ENCODE peak calls at places on chromosomes 2 and 18, in six cellular contexts. N is A673; S is kidney epithelial cell; R is CD4-positive, CD25-positive, alpha-beta regulatory T cell; L is coronary artery; O is lower leg skin. Q is an unnamed sample.

GRCh38 chr2:195899226-195899625 is 169.4 kb downstream of the DNAH7 start:
- DNase-seq in N (no peak), S (no peak), R (no peak), L (no peak), O (no peak), Q (no peak)

GRCh38 chr2:120218181-120218580 is 5.0 kb downstream of the TMEM185B start:
- DNase-seq in N (no peak), S (no peak), R (no peak), L (no peak), O (peak), Q (no peak)

GRCh38 chr18:23779696-23780303 is 90.5 kb downstream of the LAMA3 start:
- DNase-seq in N (no peak), S (peak), R (no peak), L (no peak), O (no peak), Q (no peak)

GRCh38 chr2:108297436-108298141 is 8.9 kb downstream of the SULT1C2 start:
- DNase-seq in N (no peak), S (peak), R (no peak), L (no peak), O (no peak), Q (no peak)

GRCh38 chr2:37871453-37872191 is 53.5 kb upstream of the RMDN2 start:
- DNase-seq in N (no peak), S (peak), R (no peak), L (no peak), O (no peak), Q (no peak)

GRCh38 chr2:31108887-31109286 is 29.4 kb downstream of the GALNT14 start:
- DNase-seq in N (no peak), S (no peak), R (no peak), L (no peak), O (no peak), Q (no peak)

GRCh38 chr2:150705767-150706166 is 218.3 kb upstream of the RND3 start:
- DNase-seq in N (no peak), S (no peak), R (no peak), L (no peak), O (no peak), Q (no peak)

GRCh38 chr2:214507032-214507431 is 96.2 kb downstream of the VWC2L start:
- DNase-seq in N (no peak), S (no peak), R (no peak), L (no peak), O (no peak), Q (no peak)

GRCh38 chr2:58419983-58420382 is 178.9 kb upstream of the FANCL start:
- DNase-seq in N (no peak), S (no peak), R (no peak), L (no peak), O (no peak), Q (no peak)

GRCh38 chr2:202147775-202148174 is 74.7 kb downstream of the KIAA2012 start:
- DNase-seq in N (no peak), S (no peak), R (no peak), L (no peak), O (no peak), Q (no peak)

GRCh38 chr2:53987336-53987921 is 16.6 kb upstream of the PSME4 start:
- DNase-seq in N (no peak), S (no peak), R (no peak), L (no peak), O (no peak), Q (no peak)

GRCh38 chr2:226669905-226670304 is 129.7 kb downstream of the IRS1 start:
- DNase-seq in N (no peak), S (no peak), R (no peak), L (no peak), O (no peak), Q (no peak)

GRCh38 chr2:151668737-151669136 is 65.5 kb downstream of the NEB start:
- DNase-seq in N (peak), S (no peak), R (no peak), L (no peak), O (no peak), Q (no peak)

GRCh38 chr2:8544786-8545631 is 136.8 kb upstream of the ID2 start:
- DNase-seq in N (peak), S (peak), R (peak), L (peak), O (peak), Q (no peak)

GRCh38 chr2:195633573-195633870 is 23.5 kb upstream of the SLC39A10 start:
- DNase-seq in N (no peak), S (no peak), R (no peak), L (no peak), O (peak), Q (no peak)

GRCh38 chr2:31013311-31013710 is 124.9 kb downstream of the GALNT14 start:
- DNase-seq in N (no peak), S (no peak), R (no peak), L (no peak), O (no peak), Q (no peak)

DNA sequence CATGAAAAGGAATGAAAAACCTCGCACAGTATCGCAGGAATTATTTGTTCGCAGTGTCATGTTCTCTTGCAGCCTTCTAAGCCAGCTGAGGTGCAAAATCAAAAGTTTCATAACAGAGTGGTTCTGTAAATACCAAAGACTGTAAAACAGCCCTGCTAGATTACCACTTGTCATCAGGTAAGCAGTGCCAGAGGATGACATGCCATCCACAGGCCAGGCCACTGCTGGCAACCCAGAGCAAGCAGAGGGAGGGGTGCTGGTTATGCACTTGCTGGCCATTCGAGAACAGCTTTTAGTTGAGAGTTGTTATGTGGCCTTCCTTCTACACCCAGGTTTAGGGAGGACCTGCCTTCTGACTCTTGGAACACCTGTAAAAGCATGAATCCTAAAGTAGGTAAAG is 114.3 kb upstream of the MGAT5 start:
- DNase-seq in N (no peak), S (no peak), R (no peak), L (no peak), O (no peak), Q (no peak)
- H3K4me3 ChIP-seq in N (no peak), S (no peak), R (no peak), L (no peak), O (no peak), Q (no peak)

GRCh38 chr2:216633616-216634316 is 546 bp downstream of the IGFBP2 start:
- DNase-seq in N (peak), S (no peak), R (no peak), L (no peak), O (no peak), Q (no peak)

GRCh38 chr2:216635701-216636541 is 2.7 kb downstream of the IGFBP2 start:
- DNase-seq in N (peak), S (no peak), R (no peak), L (peak), O (no peak), Q (no peak)

GRCh38 chr2:216634317-216635148 is 1.3 kb downstream of the IGFBP2 start:
- DNase-seq in N (peak), S (no peak), R (no peak), L (no peak), O (no peak), Q (no peak)

GRCh38 chr2:216636570-216637450 is 3.6 kb downstream of the IGFBP2 start:
- DNase-seq in N (peak), S (peak), R (no peak), L (no peak), O (no peak), Q (no peak)

GRCh38 chr2:216635171-216635570 is 2.0 kb downstream of the IGFBP2 start:
- DNase-seq in N (peak), S (no peak), R (no peak), L (no peak), O (no peak), Q (no peak)
- H3K4me3 ChIP-seq in N (peak), S (peak), R (no peak), L (peak), O (no peak), Q (peak)

DNA sequence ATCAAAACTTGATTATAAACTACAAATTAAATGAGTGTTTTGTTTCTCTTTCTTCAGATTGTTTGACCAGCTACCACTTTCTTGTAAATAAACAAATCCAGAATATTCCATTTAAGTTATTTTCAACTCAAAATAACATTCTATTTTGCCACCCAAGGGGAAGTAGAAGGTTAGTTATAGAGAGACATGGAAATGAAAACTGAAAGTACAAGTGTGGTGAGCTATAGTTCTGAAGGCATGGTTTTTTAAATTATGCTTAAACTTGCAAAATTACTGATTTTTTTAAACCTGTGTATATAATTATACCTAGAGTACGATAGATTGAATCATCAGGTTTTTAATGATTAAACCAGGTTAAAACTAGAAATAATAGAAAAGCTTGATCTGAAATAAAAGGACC is 327.5 kb upstream of the PKDCC start:
- DNase-seq in N (no peak), S (no peak), R (no peak), L (no peak), O (no peak), Q (no peak)
- H3K4me3 ChIP-seq in N (no peak), S (no peak), R (peak), L (peak), O (no peak), Q (no peak)

GRCh38 chr2:10813085-10813748 is 632 bp upstream of the PDIA6 start:
- DNase-seq in N (no peak), S (no peak), R (no peak), L (no peak), O (no peak), Q (no peak)

GRCh38 chr2:10814142-10814541 is 1.6 kb upstream of the PDIA6 start:
- DNase-seq in N (no peak), S (no peak), R (no peak), L (no peak), O (peak), Q (no peak)

GRCh38 chr2:10812362-10813084 is at the start of gene PDIA6:
- DNase-seq in N (peak), S (peak), R (peak), L (peak), O (peak), Q (no peak)

GRCh38 chr2:10811552-10811951 is 1.0 kb downstream of the PDIA6 start:
- DNase-seq in N (peak), S (no peak), R (no peak), L (no peak), O (no peak), Q (no peak)

DNA sequence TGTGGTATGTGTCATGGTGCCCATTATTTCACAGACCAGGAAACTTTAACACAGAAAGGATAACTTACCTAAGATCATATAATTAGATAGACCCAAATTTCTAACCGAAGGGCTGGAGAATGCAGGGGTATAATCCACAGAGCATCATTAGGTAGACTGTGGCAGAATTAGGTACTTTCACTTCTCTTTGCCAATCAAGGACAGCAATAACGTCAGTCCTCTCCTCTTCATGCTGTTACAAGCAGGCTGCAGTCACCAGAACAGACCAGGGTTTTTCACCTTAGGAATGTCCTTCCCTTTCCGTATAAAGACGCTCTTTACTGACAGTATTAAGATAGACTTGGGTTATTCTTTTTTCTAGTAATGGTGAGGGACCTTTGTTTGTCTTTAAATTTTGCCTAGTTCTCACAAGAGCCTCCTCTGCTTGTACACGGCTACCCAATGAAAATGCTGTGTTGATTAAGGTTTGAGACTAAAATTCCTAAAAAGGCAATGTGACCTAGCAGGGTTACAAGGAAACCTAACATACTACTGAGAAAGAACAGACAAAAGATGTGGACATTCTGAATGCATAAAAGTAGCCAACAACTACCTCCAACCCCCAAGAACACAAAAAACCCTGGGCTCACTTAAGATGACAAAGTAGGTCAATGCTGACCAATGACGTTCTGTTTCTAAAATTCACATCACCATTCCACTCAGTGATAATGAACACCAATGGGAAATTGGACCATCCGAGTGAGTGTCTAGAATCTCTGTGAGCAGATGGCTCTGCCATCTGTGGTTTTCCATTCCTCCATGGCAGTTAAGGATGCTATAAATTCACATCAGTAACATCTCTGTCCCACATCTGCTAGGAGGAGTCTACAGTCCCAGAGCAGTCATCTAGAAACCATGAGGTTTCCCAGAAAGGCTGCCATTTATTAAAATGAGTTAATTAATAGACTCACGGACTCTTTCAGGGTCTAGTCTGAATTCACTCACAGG is 2.1 kb downstream of the PDIA6 start:
- DNase-seq in N (no peak), S (no peak), R (no peak), L (no peak), O (no peak), Q (no peak)
- H3K4me3 ChIP-seq in N (peak), S (peak), R (peak), L (peak), O (no peak), Q (peak)

DNA sequence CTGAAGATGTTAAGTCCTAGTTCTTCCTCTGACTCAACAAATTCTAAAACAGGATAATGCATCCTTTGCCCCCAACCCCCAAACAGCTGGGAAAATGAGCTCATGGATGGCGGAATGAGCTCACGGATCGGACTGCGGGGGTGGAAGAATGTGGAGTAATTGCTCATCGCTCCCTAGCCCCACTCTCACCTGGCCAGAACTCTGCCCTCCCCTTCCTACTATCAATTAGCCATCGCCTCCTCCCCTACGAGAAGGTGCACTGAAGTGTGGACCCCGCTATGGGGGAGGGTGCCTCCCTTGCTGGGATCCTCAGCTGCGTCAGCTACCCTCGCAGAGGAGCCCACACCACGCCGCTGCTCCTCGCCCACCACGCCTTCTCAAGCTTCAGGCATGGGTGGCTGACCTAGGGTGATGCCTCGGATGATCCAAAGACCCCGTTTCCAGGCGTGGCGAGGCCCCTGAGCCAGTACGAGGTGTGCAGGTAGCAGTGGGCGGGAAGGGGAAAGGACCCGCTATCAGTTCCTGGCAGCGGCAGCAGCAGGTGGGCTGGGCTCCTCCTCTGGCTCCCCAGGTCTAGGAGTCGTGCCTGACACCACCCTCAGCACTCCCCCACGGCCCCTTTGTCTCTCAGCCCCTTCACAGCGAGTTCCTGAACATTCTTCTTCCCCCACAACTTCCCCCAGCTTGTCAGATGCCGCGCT is 82.1 kb upstream of the POMC start:
- DNase-seq in N (no peak), S (peak), R (no peak), L (no peak), O (no peak), Q (no peak)
- H3K4me3 ChIP-seq in N (peak), S (peak), R (no peak), L (no peak), O (no peak), Q (peak)

DNA sequence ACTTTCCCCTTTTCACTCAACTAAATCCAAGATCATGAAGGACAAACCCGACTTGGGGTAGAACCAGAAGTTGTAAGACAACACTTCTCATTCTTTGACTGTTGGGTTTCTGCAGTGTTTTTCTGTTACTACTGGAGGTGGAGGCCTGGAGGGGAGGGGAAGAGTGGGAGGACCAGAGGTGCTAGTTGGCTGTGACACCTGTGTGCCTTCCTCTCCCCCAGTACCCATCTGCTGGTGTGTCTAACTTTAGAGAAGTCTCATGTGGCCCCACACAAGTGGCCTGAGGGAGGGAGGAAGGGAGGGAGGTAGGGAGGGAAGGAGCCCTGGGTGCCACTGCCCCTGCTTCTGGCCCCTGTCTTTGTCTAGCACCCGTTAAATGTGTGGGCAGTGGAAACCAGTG is 84.7 kb upstream of the BCL2L11 start:
- DNase-seq in N (no peak), S (no peak), R (no peak), L (peak), O (no peak), Q (no peak)
- H3K4me3 ChIP-seq in N (no peak), S (no peak), R (no peak), L (no peak), O (no peak), Q (no peak)

GRCh38 chr2:24008672-24009366 is 1.1 kb upstream of the MFSD2B start:
- DNase-seq in N (no peak), S (no peak), R (no peak), L (no peak), O (peak), Q (no peak)

GRCh38 chr2:24010477-24011277 is 792 bp downstream of the MFSD2B start:
- DNase-seq in N (no peak), S (no peak), R (no peak), L (no peak), O (peak), Q (no peak)

GRCh38 chr2:24009680-24010476 is at the start of gene MFSD2B:
- DNase-seq in N (no peak), S (no peak), R (no peak), L (no peak), O (peak), Q (no peak)

GRCh38 chr2:24007693-24008092 is 2.2 kb upstream of the MFSD2B start:
- DNase-seq in N (no peak), S (no peak), R (no peak), L (no peak), O (no peak), Q (no peak)

DNA sequence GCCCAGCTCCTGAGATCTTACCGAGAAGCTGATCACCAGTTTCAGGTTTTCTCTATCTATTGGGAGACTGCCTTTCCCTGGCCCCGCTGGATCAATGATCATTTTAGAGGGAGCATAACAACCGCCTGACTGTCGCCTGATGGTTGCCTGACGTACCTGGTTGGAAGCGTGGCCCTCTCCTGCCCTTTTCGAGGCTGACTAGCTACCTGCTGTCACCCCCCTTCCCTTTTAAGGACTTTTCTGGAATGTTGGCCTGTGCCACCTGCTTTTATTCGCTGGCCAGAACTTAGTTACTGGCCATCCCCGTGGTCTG is 562 bp upstream of the MFSD2B start:
- DNase-seq in N (no peak), S (no peak), R (no peak), L (no peak), O (no peak), Q (no peak)
- H3K4me3 ChIP-seq in N (no peak), S (no peak), R (no peak), L (peak), O (no peak), Q (no peak)

DNA sequence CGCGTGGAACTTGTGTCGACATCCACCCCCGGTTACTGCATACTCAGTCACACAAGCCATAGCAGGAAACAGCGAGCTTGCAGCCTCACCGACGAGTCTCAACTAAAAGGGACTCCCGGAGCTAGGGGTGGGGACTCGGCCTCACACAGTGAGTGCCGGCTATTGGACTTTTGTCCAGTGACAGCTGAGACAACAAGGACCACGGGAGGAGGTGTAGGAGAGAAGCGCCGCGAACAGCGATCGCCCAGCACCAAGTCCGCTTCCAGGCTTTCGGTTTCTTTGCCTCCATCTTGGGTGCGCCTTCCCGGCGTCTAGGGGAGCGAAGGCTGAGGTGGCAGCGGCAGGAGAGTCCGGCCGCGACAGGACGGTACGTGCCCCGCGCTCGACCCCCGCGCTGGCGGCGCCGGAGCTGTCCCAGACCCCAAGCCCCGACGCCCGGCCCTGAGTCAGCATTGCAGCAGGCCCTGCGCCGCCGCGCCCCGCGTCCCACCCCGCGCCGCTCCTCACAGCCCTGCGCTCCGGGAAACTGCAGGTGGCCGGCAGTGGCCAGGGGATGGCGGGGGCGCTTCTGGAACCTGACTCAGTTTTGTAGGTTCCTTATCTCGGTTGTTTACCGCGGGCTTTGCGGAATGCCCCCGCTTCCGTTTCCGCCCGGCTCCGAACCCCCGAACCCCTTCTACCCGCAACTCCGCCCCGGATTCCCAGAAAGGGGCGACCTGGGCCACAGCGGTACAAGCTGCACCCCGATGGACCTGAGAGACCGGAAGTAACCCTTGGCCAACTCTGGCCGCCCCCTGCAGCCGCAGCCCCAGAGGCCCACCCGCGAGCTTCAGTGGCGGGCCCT is at the start of gene CFLAR:
- DNase-seq in N (peak), S (no peak), R (peak), L (peak), O (peak), Q (no peak)
- H3K4me3 ChIP-seq in N (peak), S (peak), R (peak), L (peak), O (peak), Q (peak)